ENCODE peak calls at places on chromosomes 13 and 19, in eight cellular contexts. One of them, this sample, is unnamed.

GRCh38 chr13:111557921-111558699 is 237.7 kb downstream of the TEX29 start:
- DNase-seq in pancreas: no peak
- DNase-seq in CD4-positive, alpha-beta T cell: no peak
- DNase-seq in ascending aorta: no peak
- DNase-seq in cardiac fibroblast: no peak
- DNase-seq in A673: no peak
- DNase-seq in mammary epithelial cell: no peak
- DNase-seq in B cell: no peak
- DNase-seq in this sample: no peak

GRCh38 chr13:99260216-99260615 is 2.0 kb upstream of the GPR18 start:
- DNase-seq in pancreas: no peak
- DNase-seq in CD4-positive, alpha-beta T cell: no peak
- DNase-seq in ascending aorta: no peak
- DNase-seq in cardiac fibroblast: no peak
- DNase-seq in A673: no peak
- DNase-seq in mammary epithelial cell: no peak
- DNase-seq in B cell: no peak
- DNase-seq in this sample: no peak

GRCh38 chr13:43572601-43573360 is 214.0 kb downstream of the ENOX1 start:
- DNase-seq in pancreas: no peak
- DNase-seq in CD4-positive, alpha-beta T cell: no peak
- DNase-seq in ascending aorta: no peak
- DNase-seq in cardiac fibroblast: no peak
- DNase-seq in A673: peak; percentile 81
- DNase-seq in mammary epithelial cell: peak; percentile 69
- DNase-seq in B cell: no peak
- DNase-seq in this sample: no peak

GRCh38 chr19:343941-344624 is 513 bp downstream of the MIER2 start:
- DNase-seq in pancreas: no peak
- DNase-seq in CD4-positive, alpha-beta T cell: peak; percentile 11
- DNase-seq in ascending aorta: no peak
- DNase-seq in cardiac fibroblast: peak; percentile 31
- DNase-seq in A673: peak; percentile 39
- DNase-seq in mammary epithelial cell: no peak
- DNase-seq in B cell: peak; percentile 45
- DNase-seq in this sample: peak; percentile 28

GRCh38 chr13:76216729-76217128 is 580.6 kb downstream of the LMO7 start:
- DNase-seq in pancreas: no peak
- DNase-seq in CD4-positive, alpha-beta T cell: no peak
- DNase-seq in ascending aorta: no peak
- DNase-seq in cardiac fibroblast: no peak
- DNase-seq in A673: no peak
- DNase-seq in mammary epithelial cell: no peak
- DNase-seq in B cell: no peak
- DNase-seq in this sample: no peak

GRCh38 chr19:51607920-51608562 is 22.2 kb downstream of the SIGLEC5 start:
- DNase-seq in pancreas: no peak
- DNase-seq in CD4-positive, alpha-beta T cell: peak; percentile 43
- DNase-seq in ascending aorta: peak; percentile 27
- DNase-seq in cardiac fibroblast: peak; percentile 80
- DNase-seq in A673: peak; percentile 83
- DNase-seq in mammary epithelial cell: peak; percentile 71
- DNase-seq in B cell: peak; percentile 81
- DNase-seq in this sample: peak; percentile 93

GRCh38 chr13:102707465-102707864 is 12.6 kb upstream of the METTL21C start:
- DNase-seq in pancreas: no peak
- DNase-seq in CD4-positive, alpha-beta T cell: no peak
- DNase-seq in ascending aorta: no peak
- DNase-seq in cardiac fibroblast: peak; percentile 91
- DNase-seq in A673: peak; percentile 70
- DNase-seq in mammary epithelial cell: peak; percentile 90
- DNase-seq in B cell: no peak
- DNase-seq in this sample: no peak

GRCh38 chr13:74299688-74300087 is 165.5 kb upstream of the KLF12 start:
- DNase-seq in pancreas: no peak
- DNase-seq in CD4-positive, alpha-beta T cell: no peak
- DNase-seq in ascending aorta: no peak
- DNase-seq in cardiac fibroblast: no peak
- DNase-seq in A673: no peak
- DNase-seq in mammary epithelial cell: no peak
- DNase-seq in B cell: peak; percentile 5
- DNase-seq in this sample: no peak

GRCh38 chr19:4454952-4455738 is 2.4 kb downstream of the UBXN6 start:
- DNase-seq in pancreas: peak; percentile 56
- DNase-seq in CD4-positive, alpha-beta T cell: no peak
- DNase-seq in ascending aorta: no peak
- DNase-seq in cardiac fibroblast: peak; percentile 87
- DNase-seq in A673: no peak
- DNase-seq in mammary epithelial cell: peak; percentile 60
- DNase-seq in B cell: no peak
- DNase-seq in this sample: no peak

GRCh38 chr19:2582984-2583956 is 107.3 kb downstream of the GADD45B start:
- DNase-seq in pancreas: no peak
- DNase-seq in CD4-positive, alpha-beta T cell: no peak
- DNase-seq in ascending aorta: no peak
- DNase-seq in cardiac fibroblast: no peak
- DNase-seq in A673: no peak
- DNase-seq in mammary epithelial cell: no peak
- DNase-seq in B cell: no peak
- DNase-seq in this sample: no peak

GRCh38 chr19:10981496-10981895 is 20.7 kb downstream of the SMARCA4 start:
- DNase-seq in pancreas: no peak
- DNase-seq in CD4-positive, alpha-beta T cell: no peak
- DNase-seq in ascending aorta: no peak
- DNase-seq in cardiac fibroblast: no peak
- DNase-seq in A673: no peak
- DNase-seq in mammary epithelial cell: no peak
- DNase-seq in B cell: no peak
- DNase-seq in this sample: no peak

GRCh38 chr19:47794526-47794925 is 9.8 kb downstream of the TPRX1 start:
- DNase-seq in pancreas: no peak
- DNase-seq in CD4-positive, alpha-beta T cell: no peak
- DNase-seq in ascending aorta: no peak
- DNase-seq in cardiac fibroblast: no peak
- DNase-seq in A673: no peak
- DNase-seq in mammary epithelial cell: no peak
- DNase-seq in B cell: no peak
- DNase-seq in this sample: no peak
- TF ChIP-seq CTCF in pancreas: no peak
- TF ChIP-seq CTCF in CD4-positive, alpha-beta T cell: no peak
- TF ChIP-seq CTCF in ascending aorta: no peak
- TF ChIP-seq CTCF in cardiac fibroblast: no peak
- TF ChIP-seq CTCF in A673: peak; percentile 36
- TF ChIP-seq CTCF in mammary epithelial cell: no peak
- TF ChIP-seq CTCF in B cell: no peak
- TF ChIP-seq CTCF in this sample: no peak

GRCh38 chr19:44600466-44600865 is 12.9 kb upstream of the IGSF23 start:
- DNase-seq in pancreas: no peak
- DNase-seq in CD4-positive, alpha-beta T cell: no peak
- DNase-seq in ascending aorta: no peak
- DNase-seq in cardiac fibroblast: no peak
- DNase-seq in A673: no peak
- DNase-seq in mammary epithelial cell: no peak
- DNase-seq in B cell: no peak
- DNase-seq in this sample: no peak
- TF ChIP-seq CTCF in pancreas: no peak
- TF ChIP-seq CTCF in CD4-positive, alpha-beta T cell: no peak
- TF ChIP-seq CTCF in ascending aorta: no peak
- TF ChIP-seq CTCF in cardiac fibroblast: no peak
- TF ChIP-seq CTCF in A673: no peak
- TF ChIP-seq CTCF in mammary epithelial cell: no peak
- TF ChIP-seq CTCF in B cell: no peak
- TF ChIP-seq CTCF in this sample: no peak

DNA sequence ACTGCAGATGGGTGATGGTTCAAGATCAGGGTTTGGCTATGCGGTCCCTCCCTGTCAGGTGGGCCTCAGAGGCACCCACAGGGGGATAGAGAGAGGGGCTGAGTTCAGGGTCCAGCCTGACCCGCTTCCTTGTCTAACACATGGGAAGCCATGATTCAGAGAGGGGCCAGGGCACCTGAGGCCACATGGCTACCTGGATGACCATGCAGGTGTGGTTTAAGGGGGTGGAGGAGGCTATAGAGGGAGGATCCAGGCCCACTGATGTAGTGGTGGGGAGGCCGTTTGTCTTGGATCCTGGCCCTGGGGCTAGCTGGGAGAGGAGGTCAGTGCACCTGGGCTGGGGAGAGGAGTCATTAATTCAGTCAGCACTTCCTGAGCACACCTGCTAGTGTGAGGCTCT is 56.7 kb downstream of the ZNF536 start:
- DNase-seq in pancreas: no peak
- DNase-seq in CD4-positive, alpha-beta T cell: no peak
- DNase-seq in ascending aorta: no peak
- DNase-seq in cardiac fibroblast: no peak
- DNase-seq in A673: no peak
- DNase-seq in mammary epithelial cell: no peak
- DNase-seq in B cell: no peak
- DNase-seq in this sample: no peak
- TF ChIP-seq CTCF in pancreas: no peak
- TF ChIP-seq CTCF in CD4-positive, alpha-beta T cell: no peak
- TF ChIP-seq CTCF in ascending aorta: no peak
- TF ChIP-seq CTCF in cardiac fibroblast: no peak
- TF ChIP-seq CTCF in A673: no peak
- TF ChIP-seq CTCF in mammary epithelial cell: no peak
- TF ChIP-seq CTCF in B cell: no peak
- TF ChIP-seq CTCF in this sample: no peak

GRCh38 chr19:43699506-43700367 is 16.1 kb upstream of the IRGC start:
- DNase-seq in pancreas: peak; percentile 50
- DNase-seq in CD4-positive, alpha-beta T cell: no peak
- DNase-seq in ascending aorta: no peak
- DNase-seq in cardiac fibroblast: peak; percentile 42
- DNase-seq in A673: peak; percentile 49
- DNase-seq in mammary epithelial cell: no peak
- DNase-seq in B cell: peak; percentile 25
- DNase-seq in this sample: peak; percentile 52
- TF ChIP-seq CTCF in pancreas: no peak
- TF ChIP-seq CTCF in CD4-positive, alpha-beta T cell: no peak
- TF ChIP-seq CTCF in ascending aorta: no peak
- TF ChIP-seq CTCF in cardiac fibroblast: no peak
- TF ChIP-seq CTCF in A673: peak; percentile 27
- TF ChIP-seq CTCF in mammary epithelial cell: no peak
- TF ChIP-seq CTCF in B cell: no peak
- TF ChIP-seq CTCF in this sample: no peak

DNA sequence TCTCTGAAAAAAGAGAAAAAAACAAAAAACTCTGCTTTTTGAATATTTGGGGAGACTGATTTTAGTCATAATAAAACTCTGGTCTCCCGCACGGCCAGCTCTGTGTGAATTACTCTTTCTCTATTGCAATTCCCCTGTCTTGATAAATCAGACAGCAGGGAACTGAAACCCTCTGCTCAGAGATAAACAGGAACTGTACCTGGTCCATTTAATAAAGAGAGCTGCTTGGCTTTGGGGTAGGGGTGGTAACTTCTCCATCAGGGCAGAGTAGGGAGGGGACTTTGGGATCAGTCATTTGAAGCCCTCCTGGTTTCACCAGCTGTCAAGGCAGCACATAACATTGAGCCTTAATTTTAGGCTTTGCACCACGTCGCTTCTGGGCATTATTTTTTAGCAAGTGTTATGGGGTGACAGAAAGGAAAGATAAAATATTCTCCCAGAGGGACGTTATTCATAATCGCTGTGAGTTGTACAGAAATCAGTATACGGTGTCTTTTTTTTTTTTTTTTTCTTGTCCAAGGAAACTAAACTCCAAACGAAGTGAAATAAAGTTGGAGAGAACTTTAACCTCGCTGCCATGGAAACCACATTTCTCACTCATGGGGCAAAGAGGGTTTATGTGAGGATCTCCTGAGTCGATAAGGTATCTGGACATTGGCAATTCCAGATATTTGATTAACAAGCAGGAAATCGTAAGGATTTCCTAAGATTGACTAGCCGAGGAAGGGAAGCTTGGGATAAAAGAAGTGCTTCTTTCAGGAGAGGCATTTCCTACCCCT is 99.0 kb upstream of the MRI1 start:
- DNase-seq in pancreas: no peak
- DNase-seq in CD4-positive, alpha-beta T cell: no peak
- DNase-seq in ascending aorta: no peak
- DNase-seq in cardiac fibroblast: no peak
- DNase-seq in A673: no peak
- DNase-seq in mammary epithelial cell: no peak
- DNase-seq in B cell: no peak
- DNase-seq in this sample: no peak
- TF ChIP-seq CTCF in pancreas: no peak
- TF ChIP-seq CTCF in CD4-positive, alpha-beta T cell: no peak
- TF ChIP-seq CTCF in ascending aorta: no peak
- TF ChIP-seq CTCF in cardiac fibroblast: no peak
- TF ChIP-seq CTCF in A673: no peak
- TF ChIP-seq CTCF in mammary epithelial cell: no peak
- TF ChIP-seq CTCF in B cell: no peak
- TF ChIP-seq CTCF in this sample: no peak